ENCODE peak calls at places on chromosomes 7 and 10, in seven cellular contexts. L is spleen, G is breast epithelium, W is H1, S is stomach, B is prostate gland, Z is GM12878. F is an unnamed sample.

GRCh38 chr10:115141254-115141653 is 48.1 kb downstream of the ATRNL1 start:
- DNase-seq in W (no peak), L (no peak), S (no peak), Z (no peak), G (no peak), B (no peak), F (no peak)

GRCh38 chr7:69060516-69060915 is 537.8 kb upstream of the AUTS2 start:
- DNase-seq in Z (no peak), S (no peak), G (no peak), L (no peak), B (no peak), W (no peak), F (no peak)

GRCh38 chr10:8498881-8499280 is 444.4 kb downstream of the GATA3 start:
- DNase-seq in B (no peak), G (no peak), Z (no peak), S (no peak), W (no peak), L (no peak), F (no peak)

GRCh38 chr7:2523941-2524807 is 4.6 kb downstream of the LFNG start:
- DNase-seq in S (peak), W (peak), Z (no peak), L (peak), G (peak), B (peak), F (peak)

GRCh38 chr10:11208908-11209809 is 191.5 kb downstream of the CELF2 start:
- DNase-seq in G (no peak), B (no peak), Z (no peak), S (no peak), L (no peak), W (no peak), F (no peak)

GRCh38 chr10:628386-629045 is 61.0 kb downstream of the DIP2C start:
- DNase-seq in L (peak), G (no peak), S (no peak), B (no peak), W (no peak), Z (no peak), F (no peak)

GRCh38 chr7:155297517-155298287 is at the start of gene INSIG1:
- DNase-seq in S (peak), B (peak), W (peak), G (peak), L (peak), Z (peak), F (peak)

GRCh38 chr10:131056781-131057180 is 254.7 kb downstream of the TCERG1L start:
- DNase-seq in L (peak), W (no peak), Z (no peak), S (no peak), G (no peak), B (no peak), F (no peak)

GRCh38 chr10:22229756-22230330 is 12.0 kb upstream of the EBLN1 start:
- DNase-seq in S (no peak), Z (no peak), L (no peak), B (no peak), W (no peak), G (no peak), F (no peak)

GRCh38 chr7:40437498-40437897 is 302.7 kb downstream of the SUGCT start:
- DNase-seq in S (no peak), W (no peak), L (no peak), B (no peak), G (no peak), Z (no peak), F (no peak)

GRCh38 chr7:76397409-76398183 is 11.9 kb downstream of the SSC4D start:
- DNase-seq in G (peak), B (peak), Z (peak), S (peak), W (peak), L (peak), F (peak)

GRCh38 chr10:108801775-108802516 is 1121.4 kb downstream of the XPNPEP1 start:
- DNase-seq in W (no peak), S (no peak), G (no peak), B (no peak), Z (no peak), L (no peak), F (no peak)

GRCh38 chr7:5349437-5350173 is 66.9 kb downstream of the SLC29A4 start:
- DNase-seq in B (no peak), G (no peak), L (no peak), S (no peak), W (no peak), Z (no peak), F (no peak)

GRCh38 chr7:102169651-102170416 is 116.8 kb upstream of the SH2B2 start:
- DNase-seq in W (no peak), L (no peak), S (no peak), B (no peak), G (no peak), Z (no peak), F (no peak)

GRCh38 chr10:84163992-84164391 is 9.6 kb upstream of the GPR15LG start:
- DNase-seq in S (no peak), B (no peak), W (no peak), L (no peak), G (no peak), Z (no peak), F (no peak)

GRCh38 chr10:49601857-49602256 is 8.3 kb upstream of the SLC18A3 start:
- DNase-seq in G (no peak), S (peak), L (peak), B (no peak), W (no peak), Z (no peak), F (no peak)

GRCh38 chr10:102135956-102136526 is 3.2 kb downstream of the PPRC1 start:
- DNase-seq in B (no peak), W (no peak), G (no peak), Z (no peak), S (no peak), L (peak), F (no peak)

GRCh38 chr7:41584746-41585145 is 118.1 kb downstream of the INHBA start:
- DNase-seq in B (no peak), S (no peak), W (no peak), L (no peak), G (no peak), Z (no peak), F (no peak)

GRCh38 chr7:18086165-18087030 is 58.8 kb upstream of the PRPS1L1 start:
- DNase-seq in B (no peak), S (no peak), Z (no peak), W (peak), L (peak), G (no peak), F (peak)

GRCh38 chr10:114151486-114151885 is 22.5 kb downstream of the CCDC186 start:
- DNase-seq in W (no peak), L (no peak), S (no peak), B (no peak), Z (no peak), G (no peak), F (no peak)

GRCh38 chr7:44375926-44376342 is 50.5 kb upstream of the CAMK2B start:
- DNase-seq in Z (no peak), G (no peak), L (no peak), S (no peak), B (no peak), W (no peak), F (no peak)

DNA sequence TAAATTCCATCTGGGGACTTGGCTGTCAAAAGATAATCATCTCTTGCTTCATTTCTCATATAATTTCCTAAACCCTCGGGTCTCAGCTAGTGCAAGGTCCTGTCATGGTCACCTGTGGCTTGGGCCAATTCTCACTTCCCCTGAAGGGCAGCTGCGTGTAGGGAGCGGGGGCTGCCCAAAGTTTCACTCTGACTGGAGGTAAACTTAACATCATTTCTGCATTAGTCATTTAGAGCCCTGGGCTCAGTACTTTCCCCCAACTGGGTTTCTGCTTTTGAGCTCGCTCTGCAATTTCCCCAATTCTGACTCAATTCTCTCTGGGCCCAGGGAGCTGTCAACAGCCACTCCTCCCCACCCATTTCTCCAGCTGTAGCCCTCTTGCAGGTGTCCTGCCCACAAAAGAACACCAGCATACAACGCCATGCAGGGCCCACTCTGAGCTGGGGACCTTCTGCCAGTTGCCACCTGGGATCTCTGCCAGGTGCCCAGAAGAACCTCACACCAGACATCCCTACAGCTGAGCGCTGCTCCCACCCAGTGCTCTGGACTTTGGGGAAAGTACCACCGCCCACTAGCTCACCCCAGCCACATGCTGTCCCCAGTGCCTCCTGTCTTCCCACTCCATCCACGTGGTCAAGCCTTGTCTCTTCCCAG is 37.9 kb downstream of the VOPP1 start:
- DNase-seq in L (peak), Z (peak), B (no peak), S (no peak), G (peak), W (no peak), F (peak)
- TF ChIP-seq POLR2AphosphoS5 in L (peak), Z (no peak), B (no peak), S (no peak), G (no peak), W (no peak), F (peak)

DNA sequence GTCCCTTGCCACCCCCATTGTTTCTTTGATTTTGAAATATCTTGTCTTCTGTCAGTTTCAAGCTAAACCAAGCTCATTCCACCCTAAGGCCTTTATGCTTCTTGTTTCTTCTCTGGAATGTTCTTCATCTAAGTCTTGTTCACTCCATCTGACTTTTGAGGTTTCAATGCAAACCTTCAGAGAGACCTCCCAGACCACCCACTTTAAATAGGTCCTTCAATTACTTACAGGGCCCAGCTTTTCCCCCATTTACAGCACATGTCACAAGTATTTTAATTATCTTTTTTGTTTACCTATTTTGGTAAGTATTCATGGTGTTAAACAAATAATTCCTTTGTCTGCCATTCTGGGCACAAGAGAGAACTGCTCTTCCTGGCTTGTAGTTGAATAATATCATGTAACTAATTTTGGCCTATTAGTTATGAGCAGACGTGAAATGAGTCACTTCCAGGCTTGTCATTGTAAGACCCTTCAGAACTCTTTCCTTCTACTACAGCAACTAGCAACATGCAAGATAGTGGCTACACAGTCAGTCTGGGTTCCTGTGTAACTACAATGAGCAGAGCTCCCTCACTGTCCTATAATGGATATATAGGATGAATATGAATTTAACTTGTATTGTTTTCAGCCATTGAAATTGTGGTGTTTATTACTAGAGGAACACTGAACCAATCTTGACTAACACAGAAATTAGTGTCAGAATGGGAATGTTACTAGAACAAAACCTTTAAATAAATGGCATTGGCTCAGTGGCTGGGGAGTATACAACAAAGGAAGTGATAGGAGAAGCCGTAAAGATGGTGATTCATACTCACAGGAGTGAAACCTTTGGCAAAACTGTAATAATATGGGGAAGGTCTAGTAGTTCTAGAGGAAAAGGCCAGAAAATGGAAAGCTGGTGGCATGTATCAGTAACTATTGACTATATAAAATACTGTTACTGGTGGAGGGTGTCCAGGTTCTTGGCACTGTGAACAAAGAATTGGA is 2.8 kb upstream of the MTPN start:
- DNase-seq in G (no peak), L (no peak), B (no peak), S (no peak), W (no peak), Z (no peak), F (no peak)
- H3K4me3 ChIP-seq in G (peak), L (peak), B (no peak), S (no peak), W (no peak), Z (peak), F (no peak)

GRCh38 chr7:149028346-149029109 is at the start of gene PDIA4:
- DNase-seq in L (peak), S (peak), Z (peak), B (peak), G (peak), W (peak), F (peak)
- TF ChIP-seq POLR2A in L (peak), S (no peak), Z (peak), B (peak), G (peak), W (peak), F (peak)

DNA sequence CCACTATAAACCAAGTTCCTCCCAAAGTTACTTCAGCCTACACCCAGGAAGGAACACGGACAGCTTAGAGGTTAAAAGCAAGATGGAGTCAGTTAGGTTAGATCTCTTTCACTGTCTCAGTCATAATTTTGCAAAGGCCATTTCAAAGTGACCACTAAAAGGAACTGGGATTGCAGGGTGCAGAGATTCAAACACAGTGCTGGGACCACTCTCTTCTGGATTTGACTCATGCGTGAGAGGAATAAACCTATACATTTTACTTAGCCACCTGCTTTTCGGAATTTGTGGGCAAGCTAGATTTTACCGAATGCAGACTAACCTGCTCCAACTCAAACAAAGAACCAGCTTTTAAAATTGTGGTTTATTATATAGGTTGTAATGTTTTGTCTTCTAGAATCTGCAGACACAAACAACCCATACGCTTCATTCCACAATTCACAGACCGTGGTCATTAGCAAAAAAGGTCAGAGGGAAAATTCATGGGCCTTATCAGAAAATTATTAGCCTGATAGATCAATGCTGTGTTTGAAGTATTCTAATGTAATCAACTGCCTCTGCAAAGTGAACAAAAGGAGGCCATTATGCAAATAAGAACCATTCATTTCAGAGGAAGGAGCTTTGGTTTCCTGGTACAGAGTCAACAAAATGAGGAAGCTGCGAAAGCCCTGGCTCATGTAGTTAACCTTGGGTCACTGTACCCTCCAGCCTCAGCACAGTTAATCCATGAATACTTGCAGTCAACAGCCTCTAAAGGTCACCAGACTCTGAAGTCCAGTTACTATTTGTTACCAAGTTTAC is 342.7 kb upstream of the KLF6 start:
- DNase-seq in L (no peak), S (peak), W (no peak), G (no peak), B (no peak), Z (peak), F (peak)
- TF ChIP-seq POLR2AphosphoS5 in L (no peak), S (peak), W (no peak), G (no peak), B (no peak), Z (no peak), F (no peak)

DNA sequence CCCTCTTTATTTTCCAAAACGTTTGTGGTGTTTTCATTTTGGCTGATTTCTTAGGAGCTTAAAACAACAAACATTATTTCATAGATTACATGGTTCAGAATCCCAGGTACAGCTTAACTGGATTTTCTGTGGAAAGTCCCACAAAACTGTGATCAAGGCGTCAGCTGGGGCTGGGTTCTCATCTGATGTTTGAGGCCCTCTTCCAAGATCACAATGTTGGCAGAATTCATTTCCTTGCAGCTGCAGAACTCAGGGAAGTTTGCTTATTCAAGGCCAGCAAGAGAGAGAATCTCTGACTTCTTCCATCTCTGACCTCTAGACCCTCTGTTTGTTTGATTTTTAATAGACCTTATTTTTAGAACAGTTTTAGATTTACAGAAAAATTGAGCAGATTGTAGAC is 108.4 kb upstream of the AGK start:
- DNase-seq in Z (no peak), W (no peak), G (no peak), L (no peak), B (no peak), S (no peak), F (no peak)
- H3K4me3 ChIP-seq in Z (no peak), W (no peak), G (no peak), L (no peak), B (no peak), S (no peak), F (no peak)

GRCh38 chr7:37448637-37449331 is at the start of gene ELMO1:
- DNase-seq in S (peak), W (peak), L (peak), Z (peak), B (peak), G (peak), F (peak)

GRCh38 chr7:37445800-37446199 is 2.9 kb downstream of the ELMO1 start:
- DNase-seq in B (no peak), Z (no peak), W (no peak), G (no peak), S (no peak), L (no peak), F (no peak)

GRCh38 chr7:37448057-37448636 is 517 bp downstream of the ELMO1 start:
- DNase-seq in Z (no peak), S (no peak), L (no peak), W (no peak), B (no peak), G (no peak), F (peak)

GRCh38 chr7:37445064-37445723 is 3.5 kb downstream of the ELMO1 start:
- DNase-seq in G (no peak), Z (no peak), W (no peak), B (no peak), S (no peak), L (no peak), F (no peak)

GRCh38 chr7:37446371-37446770 is 2.3 kb downstream of the ELMO1 start:
- DNase-seq in L (no peak), W (no peak), G (no peak), S (no peak), B (no peak), Z (no peak), F (no peak)
- TF ChIP-seq POLR2A in L (no peak), W (no peak), G (no peak), S (no peak), B (no peak), Z (no peak), F (no peak)

DNA sequence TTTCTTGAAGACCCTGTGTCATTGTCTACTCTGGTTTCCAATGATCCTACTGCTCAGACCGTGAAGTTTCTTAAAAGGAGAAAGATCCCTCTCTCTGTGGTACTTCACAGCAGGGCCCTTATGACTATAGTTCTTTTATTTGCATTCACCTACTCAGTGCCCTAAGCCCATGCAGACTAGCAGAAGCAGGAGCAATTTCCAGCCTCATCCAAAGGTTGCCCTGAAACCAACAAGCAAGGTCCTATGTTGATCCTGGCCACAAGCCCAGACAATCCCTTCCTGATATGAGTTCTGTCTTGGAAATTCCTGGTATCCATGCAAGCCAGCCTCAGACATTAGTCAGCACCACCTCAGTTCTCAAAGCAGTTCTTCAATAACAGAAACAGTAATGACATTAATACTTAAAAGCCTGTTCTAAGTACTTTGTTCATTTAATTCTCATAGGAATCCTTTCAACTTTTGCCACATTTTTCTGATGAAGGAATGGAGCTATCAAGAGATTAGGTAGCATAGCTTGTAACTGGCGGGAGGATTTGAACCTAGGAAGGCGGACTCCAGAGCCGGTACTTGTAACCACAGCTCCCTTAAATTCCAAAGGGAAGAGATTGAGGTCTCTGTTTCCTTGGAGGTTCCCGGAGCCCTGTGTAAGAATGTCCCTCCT is 58.1 kb upstream of the ST8SIA6 start:
- DNase-seq in G (peak), L (no peak), S (peak), Z (no peak), W (no peak), B (peak), F (peak)
- TF ChIP-seq POLR2AphosphoS5 in G (no peak), L (no peak), S (no peak), Z (no peak), W (no peak), B (no peak), F (no peak)

DNA sequence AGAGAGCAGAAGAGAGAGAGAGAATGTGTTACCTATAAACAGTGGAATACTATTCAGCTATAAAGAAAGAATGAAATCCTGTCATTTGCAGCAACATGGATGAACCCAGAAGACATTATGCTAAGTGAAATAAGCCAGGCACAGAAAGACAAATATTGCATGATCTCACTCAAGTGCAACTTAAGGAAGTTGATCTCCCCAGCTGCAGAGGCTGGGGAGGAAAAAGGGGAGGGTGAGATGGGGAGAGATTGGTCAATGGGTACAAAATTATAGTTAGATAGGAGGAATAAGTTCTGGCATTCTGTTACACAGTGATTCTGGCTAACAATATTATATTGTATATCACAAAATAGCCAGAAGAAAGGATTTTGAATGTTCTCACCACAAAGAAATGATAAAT is 11.2 kb upstream of the JAZF1 start:
- DNase-seq in W (no peak), B (no peak), G (no peak), S (no peak), L (no peak), Z (no peak), F (no peak)
- H3K4me3 ChIP-seq in W (no peak), B (no peak), G (no peak), S (no peak), L (no peak), Z (no peak), F (no peak)